ENCODE peak calls at places on chromosome X, in seven cellular contexts. Q, L, S, U, B, K and P are unnamed samples.

GRCh38 chrX:110462957-110463356 is 104.3 kb downstream of the RTL9 start:
- DNase-seq in Q (peak; percentile 48), L (no peak), S (no peak), U (no peak), B (no peak), K (no peak), P (no peak)

GRCh38 chrX:134599173-134599914 is 58.9 kb downstream of the PLAC1 start:
- DNase-seq in Q (no peak), L (no peak), S (no peak), U (peak; percentile 63), B (no peak), K (peak; percentile 71), P (peak; percentile 39)

GRCh38 chrX:41090568-41091238 is 5.5 kb downstream of the USP9X start:
- DNase-seq in Q (no peak), L (no peak), S (peak; percentile 48), U (peak; percentile 35), B (peak; percentile 29), K (no peak), P (no peak)

GRCh38 chrX:13015536-13016236 is 28.7 kb downstream of the FAM9C start:
- DNase-seq in Q (no peak), L (no peak), S (no peak), U (no peak), B (no peak), K (no peak), P (no peak)

GRCh38 chrX:96753230-96753629 is 68.6 kb downstream of the DIAPH2 start:
- DNase-seq in Q (no peak), L (no peak), S (no peak), U (no peak), B (no peak), K (no peak), P (no peak)

GRCh38 chrX:12894074-12894691 is 12.2 kb upstream of the TLR8 start:
- DNase-seq in Q (peak; percentile 80), L (peak; percentile 75), S (no peak), U (peak; percentile 18), B (peak; percentile 38), K (peak; percentile 38), P (no peak)

GRCh38 chrX:150446151-150446550 is 83.0 kb downstream of the MAMLD1 start:
- DNase-seq in Q (peak; percentile 71), L (no peak), S (no peak), U (no peak), B (peak; percentile 69), K (no peak), P (no peak)

GRCh38 chrX:21493226-21493850 is 119.1 kb downstream of the CNKSR2 start:
- DNase-seq in Q (no peak), L (no peak), S (peak; percentile 11), U (peak; percentile 47), B (peak; percentile 24), K (peak; percentile 9), P (peak; percentile 57)

GRCh38 chrX:84064164-84064563 is 123.8 kb downstream of the RPS6KA6 start:
- DNase-seq in Q (no peak), L (no peak), S (no peak), U (peak; percentile 71), B (no peak), K (peak; percentile 91), P (no peak)

GRCh38 chrX:74535633-74536141 is 78.7 kb downstream of the RLIM start:
- DNase-seq in Q (no peak), L (no peak), S (peak; percentile 68), U (peak; percentile 66), B (peak; percentile 50), K (peak; percentile 61), P (peak; percentile 70)

GRCh38 chrX:154714925-154715324 is 36.0 kb downstream of the GAB3 start:
- DNase-seq in Q (peak; percentile 86), L (peak; percentile 47), S (no peak), U (peak; percentile 50), B (peak; percentile 62), K (peak; percentile 58), P (no peak)

GRCh38 chrX:154040307-154040756 is 20.6 kb upstream of the IRAK1 start:
- DNase-seq in Q (no peak), L (no peak), S (peak; percentile 65), U (peak; percentile 87), B (peak; percentile 11), K (peak; percentile 66), P (peak; percentile 81)

GRCh38 chrX:57900961-57901360 is 9.3 kb downstream of the ZXDA start:
- DNase-seq in Q (no peak), L (no peak), S (no peak), U (peak; percentile 21), B (peak; percentile 90), K (peak; percentile 34), P (peak; percentile 63)

GRCh38 chrX:72540318-72540717 is 32.3 kb downstream of the HDAC8 start:
- DNase-seq in Q (peak; percentile 84), L (peak; percentile 7), S (no peak), U (peak; percentile 58), B (peak; percentile 30), K (peak; percentile 57), P (peak; percentile 10)

GRCh38 chrX:69362889-69363288 is 141.2 kb upstream of the NALF2 start:
- DNase-seq in Q (no peak), L (no peak), S (no peak), U (no peak), B (no peak), K (peak; percentile 47), P (no peak)

GRCh38 chrX:103098488-103098887 is 5.5 kb upstream of the NXF3 start:
- DNase-seq in Q (no peak), L (no peak), S (no peak), U (no peak), B (no peak), K (no peak), P (no peak)

GRCh38 chrX:103254921-103255455 is at the start of gene TCEAL8:
- DNase-seq in Q (peak; percentile 85), L (peak; percentile 70), S (peak; percentile 61), U (peak; percentile 74), B (peak; percentile 77), K (peak; percentile 77), P (peak; percentile 71)

GRCh38 chrX:99033226-99033901 is 1376.7 kb downstream of the PCDH19 start:
- DNase-seq in Q (no peak), L (no peak), S (no peak), U (no peak), B (no peak), K (no peak), P (no peak)

GRCh38 chrX:69182818-69183375 is 17.6 kb upstream of the PJA1 start:
- DNase-seq in Q (no peak), L (no peak), S (no peak), U (no peak), B (no peak), K (no peak), P (no peak)

GRCh38 chrX:118883994-118884393 is 60.4 kb downstream of the ZCCHC12 start:
- DNase-seq in Q (no peak), L (no peak), S (no peak), U (no peak), B (no peak), K (no peak), P (no peak)

GRCh38 chrX:41381685-41382084 is 47.7 kb downstream of the DDX3X start:
- DNase-seq in Q (no peak), L (no peak), S (peak; percentile 83), U (peak; percentile 90), B (peak; percentile 56), K (peak; percentile 97), P (peak; percentile 68)

GRCh38 chrX:118528089-118528753 is 32.6 kb downstream of the DOCK11 start:
- DNase-seq in Q (peak; percentile 43), L (peak; percentile 31), S (no peak), U (no peak), B (no peak), K (no peak), P (no peak)

GRCh38 chrX:107565005-107565404 is 63.3 kb upstream of the PRPS1 start:
- DNase-seq in Q (peak; percentile 24), L (no peak), S (no peak), U (no peak), B (no peak), K (no peak), P (peak; percentile 53)

GRCh38 chrX:107566603-107567262 is 61.6 kb upstream of the PRPS1 start:
- DNase-seq in Q (no peak), L (no peak), S (no peak), U (peak; percentile 34), B (no peak), K (no peak), P (peak; percentile 41)

GRCh38 chrX:107563851-107564250 is 64.5 kb upstream of the PRPS1 start:
- DNase-seq in Q (no peak), L (no peak), S (no peak), U (no peak), B (no peak), K (no peak), P (no peak)

GRCh38 chrX:107567370-107567769 is 60.9 kb upstream of the PRPS1 start:
- DNase-seq in Q (no peak), L (no peak), S (no peak), U (no peak), B (no peak), K (no peak), P (no peak)

GRCh38 chrX:107565916-107566602 is 62.3 kb upstream of the PRPS1 start:
- DNase-seq in Q (no peak), L (no peak), S (peak; percentile 51), U (peak; percentile 70), B (peak; percentile 52), K (no peak), P (peak; percentile 79)
- H2AFZ ChIP-seq in Q (no peak overlapping the region), L (no peak overlapping the region), S (no peak overlapping the region), U (peak overlapping the region; percentile 12), B (no peak overlapping the region), K (no peak overlapping the region), P (peak overlapping the region; percentile 60)

GRCh38 chrX:131988236-131988635 is 34.9 kb upstream of the STK26 start:
- DNase-seq in Q (no peak), L (no peak), S (no peak), U (no peak), B (no peak), K (no peak), P (no peak)

GRCh38 chrX:131987252-131987651 is 35.9 kb upstream of the STK26 start:
- DNase-seq in Q (peak; percentile 58), L (peak; percentile 82), S (no peak), U (no peak), B (peak; percentile 33), K (no peak), P (no peak)

GRCh38 chrX:131985526-131986049 is 37.5 kb upstream of the STK26 start:
- DNase-seq in Q (no peak), L (no peak), S (peak; percentile 11), U (no peak), B (no peak), K (no peak), P (no peak)
- H2AFZ ChIP-seq in Q (no peak overlapping the region), L (no peak overlapping the region), S (no peak overlapping the region), U (no peak overlapping the region), B (no peak overlapping the region), K (no peak overlapping the region), P (no peak overlapping the region)

GRCh38 chrX:48497871-48498270 is 10.9 kb upstream of the PORCN start:
- DNase-seq in Q (no peak), L (no peak), S (no peak), U (no peak), B (no peak), K (no peak), P (no peak)
- H2AFZ ChIP-seq in Q (no peak overlapping the region), L (no peak overlapping the region), S (peak overlapping the region; percentile 41), U (no peak overlapping the region), B (no peak overlapping the region), K (no peak overlapping the region), P (no peak overlapping the region)

DNA sequence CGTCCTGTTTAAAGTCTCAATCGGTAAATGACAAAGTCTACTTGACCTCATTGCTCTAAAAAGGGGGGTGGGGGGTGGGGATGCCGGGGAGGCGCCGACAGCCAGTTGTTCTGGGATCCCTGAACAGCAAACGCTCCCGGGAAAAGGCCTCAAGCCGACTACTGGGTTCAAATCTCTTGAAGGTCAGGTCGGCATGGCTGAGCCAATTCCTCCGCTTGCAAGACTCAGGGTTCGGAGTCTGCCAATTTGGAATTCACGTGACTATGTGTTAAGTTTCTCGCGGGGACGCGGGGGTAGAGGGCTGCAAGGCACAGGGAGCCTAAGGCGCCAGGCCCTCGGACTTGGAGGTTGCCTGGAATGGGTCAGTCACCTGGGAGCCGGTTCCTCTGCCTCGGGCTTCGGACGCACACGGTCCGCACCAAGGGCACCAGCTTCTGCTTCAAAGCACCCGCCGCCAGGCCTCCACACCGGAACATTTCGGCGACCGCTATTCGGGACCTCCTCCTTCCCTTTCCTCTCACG is 399 bp downstream of the AIFM1 start:
- DNase-seq in Q (no peak), L (no peak), S (no peak), U (no peak), B (no peak), K (peak; percentile 54), P (no peak)
- H2AFZ ChIP-seq in Q (peak overlapping the region; percentile 36), L (peak overlapping the region; percentile 45), S (peak overlapping the region; percentile 92), U (peak overlapping the region; percentile 93), B (peak overlapping the region; percentile 8), K (peak overlapping the region; percentile 73), P (peak overlapping the region; percentile 79)